ENCODE peak calls at places on chromosomes 16 and 17, in six cellular contexts. Z is OCI-LY7, U is ovary, C is astrocyte, G is colonic mucosa, N is AG09309. A is an unnamed sample.

GRCh38 chr17:42459983-42460300 is 1.3 kb downstream of the ATP6V0A1 start:
- DNase-seq in N (no peak), Z (peak; percentile 42), U (no peak), C (peak; percentile 62), G (no peak), A (no peak)

GRCh38 chr17:82740906-82741759 is 5.7 kb downstream of the FN3K start:
- DNase-seq in Z (peak; percentile 67), U (no peak), C (no peak), G (no peak), N (no peak), A (no peak)

GRCh38 chr17:64097196-64097936 is 32.6 kb downstream of the ERN1 start:
- DNase-seq in N (no peak), C (peak; percentile 44), G (no peak), U (no peak), Z (no peak), A (no peak)

GRCh38 chr16:56749806-56750491 is 20.0 kb downstream of the NUP93 start:
- DNase-seq in G (no peak), U (no peak), Z (no peak), C (peak; percentile 26), N (no peak), A (no peak)

GRCh38 chr16:72976047-72976746 is 71.7 kb downstream of the ZFHX3 start:
- DNase-seq in Z (no peak), N (no peak), U (no peak), G (no peak), C (no peak), A (no peak)

GRCh38 chr17:6231886-6232767 is 161.9 kb downstream of the WSCD1 start:
- DNase-seq in U (no peak), N (no peak), G (no peak), Z (no peak), C (peak; percentile 55), A (no peak)

GRCh38 chr17:27760069-27760885 is 40.1 kb downstream of the NOS2 start:
- DNase-seq in Z (peak; percentile 59), G (peak; percentile 72), N (no peak), U (peak; percentile 73), C (no peak), A (no peak)

GRCh38 chr16:761580-761979 is 1.0 kb downstream of the MSLN start:
- DNase-seq in N (no peak), U (no peak), C (no peak), Z (no peak), G (no peak), A (no peak)

GRCh38 chr16:54912720-54913119 is 17.9 kb upstream of the IRX5 start:
- DNase-seq in G (no peak), C (no peak), Z (no peak), U (no peak), N (no peak), A (no peak)

GRCh38 chr16:84585886-84586285 is 32.0 kb downstream of the COTL1 start:
- DNase-seq in N (no peak), G (no peak), Z (peak; percentile 80), C (no peak), U (no peak), A (no peak)

GRCh38 chr17:81712468-81713003 is 452 bp downstream of the SLC25A10 start:
- DNase-seq in N (no peak), U (no peak), G (peak; percentile 38), C (no peak), Z (peak; percentile 62), A (no peak)

GRCh38 chr17:42980766-42981397 is 517 bp downstream of the RUNDC1 start:
- DNase-seq in Z (peak; percentile 86), U (no peak), N (no peak), C (peak; percentile 58), G (peak; percentile 75), A (no peak)

GRCh38 chr17:37543527-37544122 is 53.9 kb downstream of the DUSP14 start:
- DNase-seq in N (peak; percentile 64), C (no peak), Z (no peak), U (no peak), G (no peak), A (no peak)

GRCh38 chr16:3774819-3775218 is 57.5 kb upstream of the TRAP1 start:
- DNase-seq in G (no peak), Z (no peak), N (no peak), C (no peak), U (no peak), A (no peak)

GRCh38 chr16:65312071-65312470 is 190.2 kb upstream of the CDH11 start:
- DNase-seq in N (no peak), U (no peak), C (peak; percentile 62), G (no peak), Z (no peak), A (no peak)

GRCh38 chr17:41656249-41657023 is 32.1 kb upstream of the KRT17 start:
- DNase-seq in C (no peak), U (no peak), G (no peak), N (no peak), Z (no peak), A (no peak)

GRCh38 chr16:30605148-30605547 is 5.0 kb downstream of the ZNF689 start:
- DNase-seq in G (no peak), Z (no peak), U (no peak), C (no peak), N (no peak), A (no peak)
- H3K4me3 ChIP-seq in G (no peak overlapping the region), Z (no peak overlapping the region), U (no peak overlapping the region), C (no peak overlapping the region), N (no peak overlapping the region), A (no peak overlapping the region)

DNA sequence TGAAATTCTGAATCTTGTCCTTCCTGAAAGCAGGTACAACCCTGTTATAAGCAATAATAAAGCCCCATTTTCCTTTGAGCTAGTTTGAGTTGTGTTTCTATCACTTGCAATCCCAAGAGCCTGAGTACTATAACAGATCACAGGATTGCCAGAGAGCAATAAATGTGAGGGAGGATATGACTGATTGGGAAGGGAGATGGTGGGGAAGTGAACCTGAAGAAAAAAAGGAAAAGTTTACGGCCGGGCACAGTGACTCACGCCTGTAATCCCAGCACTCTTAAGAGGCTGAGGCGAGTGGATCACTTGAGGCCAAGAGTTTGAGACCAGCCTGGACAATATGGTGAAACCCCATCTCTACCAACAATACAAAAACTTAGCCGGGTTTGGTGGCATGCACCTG is 80.4 kb downstream of the COX10 start:
- DNase-seq in N (no peak), G (peak; percentile 18), C (no peak), U (no peak), Z (no peak), A (no peak)
- TF ChIP-seq CTCF in N (no peak), G (no peak), C (no peak), U (no peak), Z (no peak), A (no peak)

DNA sequence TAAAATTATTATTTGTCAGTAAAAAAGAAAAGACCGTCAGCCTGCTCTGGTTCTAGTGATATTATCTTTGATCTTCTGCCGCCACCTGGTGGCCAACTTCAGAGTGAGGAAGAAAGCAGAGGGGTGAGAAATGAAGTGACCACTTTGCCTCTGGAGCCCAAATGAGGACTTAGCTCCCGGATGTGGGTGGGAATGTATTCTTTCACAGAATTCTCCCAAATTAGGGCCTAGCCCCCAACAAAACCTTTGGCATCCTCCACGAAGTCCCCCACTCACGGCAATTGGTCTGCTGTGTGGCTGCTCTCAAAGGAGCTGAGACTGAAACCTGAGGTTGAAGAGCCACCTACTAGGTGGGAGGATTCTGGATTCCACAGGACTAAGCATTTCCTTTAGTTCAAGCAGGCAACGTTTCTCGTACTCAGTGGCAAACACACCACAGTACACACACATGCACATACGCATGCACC is 4.9 kb upstream of the ZNF267 start:
- DNase-seq in U (peak; percentile 87), C (peak; percentile 32), G (peak; percentile 88), N (no peak), Z (peak; percentile 80), A (peak; percentile 37)
- H3K4me3 ChIP-seq in U (no peak overlapping the region), C (no peak overlapping the region), G (no peak overlapping the region), N (peak overlapping the region; percentile 1), Z (peak overlapping the region; percentile 17), A (no peak overlapping the region)

GRCh38 chr16:19400709-19401108 is 17.0 kb upstream of the TMC5 start:
- DNase-seq in N (no peak), C (no peak), Z (peak; percentile 14), G (no peak), U (no peak), A (no peak)
- TF ChIP-seq CTCF in N (no peak), C (no peak), Z (peak; percentile 68), G (no peak), U (no peak), A (peak; percentile 20)

GRCh38 chr16:67995423-67995822 is 3.9 kb downstream of the DPEP2 start:
- DNase-seq in N (no peak), C (no peak), G (no peak), Z (no peak), U (no peak), A (no peak)

GRCh38 chr16:67989322-67990017 is 9.2 kb upstream of the DPEP3 start:
- DNase-seq in Z (no peak), C (no peak), U (no peak), N (no peak), G (no peak), A (no peak)

GRCh38 chr16:67992661-67993206 is 6.5 kb downstream of the DPEP2 start:
- DNase-seq in N (no peak), C (no peak), Z (no peak), U (no peak), G (no peak), A (no peak)

GRCh38 chr16:67990018-67990386 is 9.3 kb downstream of the DPEP2 start:
- DNase-seq in C (no peak), N (no peak), G (no peak), Z (no peak), U (no peak), A (no peak)

DNA sequence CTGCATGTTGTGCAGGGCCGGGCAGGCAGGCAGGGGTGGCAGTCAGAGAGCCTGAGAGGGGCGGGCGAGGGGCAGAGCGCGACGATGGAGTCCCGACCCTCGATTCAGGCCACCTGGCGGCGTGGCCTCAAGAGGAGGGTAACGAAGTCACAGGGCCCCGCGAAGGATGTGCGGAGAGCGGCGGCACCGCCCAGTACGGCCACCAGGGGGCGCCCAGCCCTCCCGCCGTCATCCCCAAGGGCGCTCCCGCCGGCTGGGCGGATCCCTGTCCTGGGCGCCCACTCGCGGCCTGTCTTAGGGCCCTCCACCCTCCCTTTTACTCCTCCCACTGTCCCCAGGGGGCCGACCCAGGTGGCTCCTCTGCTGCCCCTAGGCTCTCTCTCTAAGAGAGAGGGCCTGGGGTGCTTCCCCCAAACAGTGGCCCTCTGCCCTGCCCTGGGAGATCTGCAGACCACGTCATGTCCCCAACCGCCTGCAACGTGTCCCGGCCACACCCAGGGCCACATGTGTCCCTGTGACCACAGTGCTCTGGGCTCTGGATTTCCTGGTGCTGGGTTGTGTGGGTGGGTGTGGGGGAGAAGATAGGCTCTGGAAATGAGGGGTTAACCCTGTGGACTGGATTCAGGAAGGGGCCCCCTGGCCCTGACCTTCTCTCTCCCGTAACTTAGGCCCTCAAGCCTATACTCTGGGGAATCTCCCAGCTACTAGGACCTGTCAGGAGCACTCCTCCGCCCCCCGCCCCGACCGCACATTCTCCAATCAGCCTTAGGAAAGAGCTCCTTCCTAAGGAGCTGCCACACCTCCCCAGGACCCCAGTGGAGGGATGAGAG is 5.9 kb downstream of the DPEP2 start:
- DNase-seq in N (no peak), G (peak; percentile 78), Z (peak; percentile 88), C (peak; percentile 16), U (peak; percentile 80), A (no peak)
- H3K4me3 ChIP-seq in N (peak overlapping the region; percentile 28), G (peak overlapping the region; percentile 23), Z (peak overlapping the region; percentile 45), C (no peak overlapping the region), U (no peak overlapping the region), A (no peak overlapping the region)